ENCODE peak calls at places on chromosomes 11 and 22, in seven cellular contexts. K is ACHN; Z is K562; J is RPMI8226; C is activated CD8-positive, alpha-beta memory T cell treated with anti-CD3 and anti-CD28 coated beads, Interleukin-2, amount 10 ng/mL, durations not matched to agents 7 days and 5 days; N is dermis blood vessel endothelial cell; O is stimulated activated CD4-positive, alpha-beta T cell treated with anti-CD3 and anti-CD28 coated beads, Interleukin-4, amount 100 ng/mL, for 4 hours. L is an unnamed sample.

GRCh38 chr11:32838505-32839274 is 9.0 kb downstream of the PRRG4 start:
- DNase-seq in N (no peak), O (no peak), Z (no peak), C (no peak), J (no peak), K (no peak), L (no peak)

GRCh38 chr11:124943242-124943641 is 7.4 kb upstream of the HEPACAM start:
- DNase-seq in C (no peak), J (no peak), O (no peak), Z (no peak), K (no peak), N (peak; percentile 36), L (no peak)

GRCh38 chr22:49027122-49027670 is 800.5 kb downstream of the BRD1 start:
- DNase-seq in C (no peak), Z (no peak), N (no peak), O (no peak), K (no peak), J (no peak), L (no peak)

GRCh38 chr11:33266418-33267215 is 9.4 kb downstream of the HIPK3 start:
- DNase-seq in O (no peak), K (no peak), C (no peak), Z (no peak), N (peak; percentile 7), J (no peak), L (no peak)

GRCh38 chr11:55795256-55795655 is at the start of gene OR5D14:
- DNase-seq in K (no peak), O (no peak), C (no peak), N (no peak), J (no peak), Z (no peak), L (no peak)

GRCh38 chr22:31490496-31490925 is 869 bp upstream of the EIF4ENIF1 start:
- DNase-seq in Z (peak; percentile 15), J (peak; percentile 92), N (peak; percentile 81), K (peak; percentile 80), O (peak; percentile 21), C (peak; percentile 80), L (peak; percentile 30)

GRCh38 chr11:58525037-58525614 is 17.2 kb upstream of the OR5B21 start:
- DNase-seq in N (peak; percentile 4), Z (no peak), K (no peak), O (no peak), J (peak; percentile 79), C (peak; percentile 53), L (no peak)

GRCh38 chr11:47905358-47906059 is 57.4 kb upstream of the NUP160 start:
- DNase-seq in O (no peak), N (peak; percentile 96), K (no peak), Z (no peak), J (no peak), C (no peak), L (no peak)

GRCh38 chr11:118406599-118407166 is 5.3 kb downstream of the ATP5MG start:
- DNase-seq in N (peak; percentile 19), O (no peak), K (no peak), Z (no peak), J (no peak), C (no peak), L (no peak)

GRCh38 chr11:45606514-45607024 is 58.9 kb downstream of the CHST1 start:
- DNase-seq in O (no peak), Z (no peak), C (no peak), N (no peak), J (peak; percentile 15), K (no peak), L (no peak)

GRCh38 chr11:69461272-69461962 is 20.0 kb upstream of the LINC01488 start:
- DNase-seq in O (no peak), Z (no peak), C (no peak), N (no peak), K (no peak), J (no peak), L (no peak)

GRCh38 chr11:114272311-114272710 is 23.9 kb upstream of the NNMT start:
- DNase-seq in Z (no peak), C (peak; percentile 28), J (no peak), N (no peak), O (no peak), K (no peak), L (no peak)

GRCh38 chr11:101470881-101471535 is 112.8 kb downstream of the TRPC6 start:
- DNase-seq in C (no peak), J (no peak), Z (no peak), N (no peak), K (no peak), O (no peak), L (no peak)

GRCh38 chr22:41528938-41529561 is 15.2 kb downstream of the POLR3H start:
- DNase-seq in J (no peak), C (no peak), K (no peak), O (no peak), N (no peak), Z (no peak), L (no peak)

GRCh38 chr11:6431861-6432260 is 8.9 kb downstream of the HPX start:
- DNase-seq in N (no peak), O (no peak), J (no peak), K (peak; percentile 93), Z (no peak), C (no peak), L (no peak)

L was measured in activated T-helper 9 cell treated with anti-CD3 and anti-CD28 coated beads, Interleukin-2, amount 50 U/mL, for 16 hours.